ENCODE peak calls at places on chromosome 9, in four cellular contexts. Y is fibroblast of the conjunctiva; Q is activated CD4-positive, alpha-beta T cell treated with anti-CD3 and anti-CD28 coated beads for 48 hours; X is aorta. A is an unnamed sample.

GRCh38 chr9:893843-894420 is 52.4 kb downstream of the DMRT1 start:
- DNase-seq in X (peak; percentile 52), Y (peak; percentile 36), Q (peak; percentile 68), A (peak; percentile 67)

GRCh38 chr9:136095028-136095494 is at the start of gene NACC2:
- DNase-seq in X (peak; percentile 75), Y (no peak), Q (peak; percentile 32), A (no peak)

GRCh38 chr9:127181315-127181580 is 58.8 kb upstream of the ANGPTL2 start:
- DNase-seq in Y (no peak), Q (no peak), X (peak; percentile 17), A (peak; percentile 42)

GRCh38 chr9:118003240-118003639 is 299.0 kb downstream of the TLR4 start:
- DNase-seq in Y (no peak), X (no peak), Q (no peak), A (no peak)

GRCh38 chr9:125343518-125344284 is 82.1 kb downstream of the GAPVD1 start:
- DNase-seq in Q (no peak), Y (peak; percentile 51), X (no peak), A (no peak)

GRCh38 chr9:93673271-93673843 is 97.0 kb downstream of the PHF2 start:
- DNase-seq in Y (no peak), Q (peak; percentile 2), X (peak; percentile 47), A (peak; percentile 45)

GRCh38 chr9:5633243-5633642 is 4.3 kb downstream of the RIC1 start:
- DNase-seq in Y (no peak), Q (no peak), X (no peak), A (no peak)

GRCh38 chr9:72526901-72527800 is 5.7 kb downstream of the TMC1 start:
- DNase-seq in X (peak; percentile 86), Y (peak; percentile 89), Q (peak; percentile 82), A (peak; percentile 80)

GRCh38 chr9:122218885-122219855 is 9.6 kb downstream of the LHX6 start:
- DNase-seq in X (no peak), Y (no peak), Q (peak; percentile 23), A (peak; percentile 25)